ENCODE peak calls at places on chromosomes 3 and 15, in eight cellular contexts. G is renal cortical epithelial cell; C is activated T-cell treated with anti-CD3 and anti-CD28 coated beads for 48 hours; O is NCI-H1092 treated with DMSO at 0.1 percent for 48 hours; I is GM13976; K is fibroblast of lung; R is effector CD8-positive, alpha-beta T cell; H is AG09319. W is an unnamed sample.

GRCh38 chr3:65398953-65399352 is 639.8 kb downstream of the MAGI1 start:
- DNase-seq in G (peak), K (no peak), O (no peak), R (no peak), C (no peak), H (no peak), I (no peak), W (no peak)

GRCh38 chr15:48440084-48440483 is 108.9 kb downstream of the DUT start:
- DNase-seq in R (no peak), C (no peak), G (peak), O (no peak), K (peak), H (peak), I (no peak), W (peak)

GRCh38 chr3:4898454-4899313 is 80.6 kb upstream of the BHLHE40 start:
- DNase-seq in H (no peak), G (peak), I (peak), R (no peak), K (peak), C (no peak), O (no peak), W (no peak)

GRCh38 chr3:186598108-186598784 is 14.6 kb upstream of the AHSG start:
- DNase-seq in C (no peak), R (no peak), O (no peak), G (peak), H (peak), I (no peak), K (no peak), W (peak)

GRCh38 chr3:77539014-77539413 is 499.1 kb downstream of the ROBO2 start:
- DNase-seq in I (no peak), C (no peak), K (no peak), G (peak), R (no peak), O (no peak), H (no peak), W (no peak)

GRCh38 chr3:16239776-16240175 is 25.0 kb downstream of the DPH3 start:
- DNase-seq in I (no peak), K (peak), H (no peak), R (no peak), O (no peak), C (no peak), G (no peak), W (no peak)

GRCh38 chr3:38573606-38574005 is 75.9 kb downstream of the SCN5A start:
- DNase-seq in G (no peak), O (no peak), H (no peak), K (no peak), C (no peak), I (no peak), R (no peak), W (no peak)

GRCh38 chr3:32818431-32819085 is 761 bp downstream of the TRIM71 start:
- DNase-seq in K (no peak), O (no peak), I (no peak), G (no peak), H (no peak), R (no peak), C (peak), W (no peak)

GRCh38 chr3:107264888-107265287 is 112.4 kb upstream of the CCDC54 start:
- DNase-seq in R (no peak), H (no peak), I (no peak), K (no peak), G (no peak), O (no peak), C (no peak), W (no peak)

W was measured in AG08396.